ENCODE peak calls at places on chromosomes 12 and 14, in five cellular contexts. Z is endothelial cell, S is esophagus squamous epithelium, B is type B pancreatic cell, R is neural progenitor cell. F is an unnamed sample.

GRCh38 chr12:88413561-88414095 is 166.6 kb downstream of the KITLG start:
- DNase-seq in Z (no peak), S (no peak), B (no peak), R (no peak), F (no peak)

GRCh38 chr14:104550849-104551728 is 28.5 kb upstream of the C14orf180 start:
- DNase-seq in Z (no peak), S (no peak), B (peak; percentile 60), R (no peak), F (no peak)

GRCh38 chr14:58863576-58864345 is 226.0 kb downstream of the DACT1 start:
- DNase-seq in Z (no peak), S (no peak), B (no peak), R (peak; percentile 49), F (no peak)

GRCh38 chr12:53984901-53985357 is at the start of gene HOXC10:
- DNase-seq in Z (peak; percentile 91), S (peak; percentile 6), B (peak; percentile 91), R (peak; percentile 73), F (peak; percentile 76)

GRCh38 chr14:90453401-90453951 is 56.6 kb downstream of the CALM1 start:
- DNase-seq in Z (no peak), S (no peak), B (no peak), R (no peak), F (no peak)

GRCh38 chr12:115597157-115597712 is 680.3 kb downstream of the MED13L start:
- DNase-seq in Z (no peak), S (no peak), B (no peak), R (no peak), F (no peak)

GRCh38 chr12:124018526-124018925 is 45.5 kb downstream of the ZNF664 start:
- DNase-seq in Z (no peak), S (no peak), B (no peak), R (no peak), F (no peak)

GRCh38 chr12:78185109-78185508 is 354.4 kb downstream of the NAV3 start:
- DNase-seq in Z (no peak), S (no peak), B (no peak), R (no peak), F (no peak)

GRCh38 chr12:66678640-66679268 is at the start of gene GRIP1:
- DNase-seq in Z (no peak), S (no peak), B (no peak), R (peak; percentile 61), F (no peak)

GRCh38 chr14:100622234-100622633 is 35.0 kb upstream of the BEGAIN start:
- DNase-seq in Z (no peak), S (no peak), B (no peak), R (no peak), F (no peak)

GRCh38 chr14:94310248-94310647 is 12.9 kb downstream of the SERPINA6 start:
- DNase-seq in Z (no peak), S (no peak), B (no peak), R (no peak), F (no peak)

GRCh38 chr12:75560167-75560566 is 48.8 kb upstream of the KRR1 start:
- DNase-seq in Z (no peak), S (no peak), B (no peak), R (no peak), F (no peak)

GRCh38 chr14:70096866-70097265 is 91.9 kb downstream of the SLC8A3 start:
- DNase-seq in Z (peak; percentile 26), S (no peak), B (no peak), R (peak; percentile 68), F (peak; percentile 35)

GRCh38 chr12:6342140-6342889 is 439 bp upstream of the TNFRSF1A start:
- DNase-seq in Z (no peak), S (no peak), B (no peak), R (no peak), F (no peak)

GRCh38 chr12:88575361-88575959 is 4.8 kb downstream of the KITLG start:
- DNase-seq in Z (no peak), S (no peak), B (no peak), R (no peak), F (no peak)

GRCh38 chr14:44166611-44167010 is 340.5 kb downstream of the FSCB start:
- DNase-seq in Z (no peak), S (no peak), B (no peak), R (no peak), F (no peak)

GRCh38 chr14:44168566-44168965 is 338.5 kb downstream of the FSCB start:
- DNase-seq in Z (no peak), S (no peak), B (no peak), R (no peak), F (no peak)

GRCh38 chr14:44170099-44170498 is 337.0 kb downstream of the FSCB start:
- DNase-seq in Z (no peak), S (no peak), B (no peak), R (no peak), F (no peak)

GRCh38 chr14:44165286-44165685 is 341.8 kb downstream of the FSCB start:
- DNase-seq in Z (no peak), S (no peak), B (no peak), R (no peak), F (no peak)

GRCh38 chr14:44170554-44170953 is 336.5 kb downstream of the FSCB start:
- DNase-seq in Z (no peak), S (no peak), B (no peak), R (no peak), F (no peak)
- TF ChIP-seq CTCF in Z (no peak), S (no peak), B (no peak), R (no peak), F (no peak)

DNA sequence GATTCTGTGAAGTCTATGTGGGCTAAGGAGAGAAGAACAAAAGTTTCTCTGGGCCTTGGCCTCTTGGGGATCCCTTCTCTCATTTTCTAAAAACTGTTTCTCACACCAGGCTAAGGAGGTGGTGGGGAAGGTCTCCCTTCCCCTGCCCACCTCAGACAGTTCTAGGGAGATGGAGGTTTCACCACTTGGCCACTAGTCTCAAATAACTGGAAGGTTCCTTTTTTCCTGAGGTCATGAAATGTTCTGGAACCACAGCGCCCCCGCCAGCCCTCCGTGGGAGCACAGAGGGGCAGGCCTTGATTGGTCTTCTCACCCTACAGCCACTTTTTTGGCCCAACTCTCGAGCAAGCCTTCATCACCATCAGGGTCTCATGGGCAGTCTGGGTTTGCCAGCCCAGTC is 12.6 kb downstream of the C12orf43 start:
- DNase-seq in Z (no peak), S (no peak), B (no peak), R (peak; percentile 40), F (no peak)
- TF ChIP-seq CTCF in Z (no peak), S (no peak), B (peak; percentile 37), R (peak; percentile 42), F (no peak)

GRCh38 chr12:51247523-51248206 is 9.0 kb downstream of the DAZAP2 start:
- DNase-seq in Z (peak; percentile 13), S (no peak), B (no peak), R (no peak), F (no peak)
- TF ChIP-seq CTCF in Z (no peak), S (no peak), B (no peak), R (no peak), F (no peak)

GRCh38 chr12:85626782-85627171 is 209.4 kb downstream of the RASSF9 start:
- DNase-seq in Z (no peak), S (no peak), B (no peak), R (no peak), F (no peak)

GRCh38 chr12:85626031-85626781 is 210.0 kb downstream of the RASSF9 start:
- DNase-seq in Z (no peak), S (no peak), B (no peak), R (no peak), F (no peak)

GRCh38 chr12:85625467-85625866 is 210.7 kb downstream of the RASSF9 start:
- DNase-seq in Z (no peak), S (no peak), B (no peak), R (no peak), F (no peak)

GRCh38 chr12:85621041-85621440 is 215.2 kb downstream of the RASSF9 start:
- DNase-seq in Z (no peak), S (no peak), B (no peak), R (no peak), F (no peak)

GRCh38 chr12:85623726-85624125 is 212.5 kb downstream of the RASSF9 start:
- DNase-seq in Z (no peak), S (no peak), B (no peak), R (peak; percentile 12), F (no peak)
- TF ChIP-seq CTCF in Z (no peak), S (no peak), B (no peak), R (no peak), F (no peak)

GRCh38 chr12:98370976-98371375 is 144.4 kb upstream of the TMPO start:
- DNase-seq in Z (no peak), S (no peak), B (no peak), R (no peak), F (no peak)

GRCh38 chr12:98371419-98371818 is 144.0 kb upstream of the TMPO start:
- DNase-seq in Z (no peak), S (no peak), B (no peak), R (no peak), F (no peak)

GRCh38 chr12:98372340-98373018 is 142.9 kb upstream of the TMPO start:
- DNase-seq in Z (no peak), S (no peak), B (no peak), R (peak; percentile 12), F (no peak)

GRCh38 chr12:98373019-98373554 is 142.3 kb upstream of the TMPO start:
- DNase-seq in Z (peak; percentile 41), S (no peak), B (no peak), R (peak; percentile 73), F (peak; percentile 33)

GRCh38 chr12:98373982-98374381 is 141.4 kb upstream of the TMPO start:
- DNase-seq in Z (no peak), S (no peak), B (no peak), R (peak; percentile 21), F (no peak)
- TF ChIP-seq CTCF in Z (peak; percentile 27), S (no peak), B (peak; percentile 56), R (peak; percentile 29), F (peak; percentile 42)

GRCh38 chr12:111033281-111034147 is 113.1 kb upstream of the MYL2 start:
- DNase-seq in Z (peak; percentile 47), S (no peak), B (no peak), R (peak; percentile 72), F (peak; percentile 57)
- TF ChIP-seq CTCF in Z (peak; percentile 84), S (no peak), B (peak; percentile 82), R (peak; percentile 82), F (peak; percentile 70)

GRCh38 chr12:69949324-69949723 is 124.3 kb downstream of the MYRFL start:
- DNase-seq in Z (no peak), S (no peak), B (no peak), R (no peak), F (no peak)
- TF ChIP-seq CTCF in Z (no peak), S (no peak), B (no peak), R (no peak), F (no peak)